ENCODE peak calls at places on chromosomes 16 and 17, in five cellular contexts. K is tibial artery, P is H1, F is IMR-90, U is osteoblast. H is an unnamed sample.
A peak's percentile ranks its signal among the peaks of the same experiment; 100 is the strongest.

GRCh38 chr16:51500306-51500705 is 349.2 kb upstream of the SALL1 start:
- DNase-seq in U (no peak), K (no peak), P (no peak), F (peak; percentile 43), H (no peak)

GRCh38 chr16:1908983-1909382 is 9.2 kb downstream of the HS3ST6 start:
- DNase-seq in K (no peak), F (no peak), U (peak; percentile 58), P (no peak), H (no peak)

GRCh38 chr16:50534958-50535357 is 13.2 kb upstream of the NKD1 start:
- DNase-seq in P (no peak), K (no peak), U (no peak), F (no peak), H (no peak)

GRCh38 chr17:17841620-17842025 is 4.8 kb upstream of the SREBF1 start:
- DNase-seq in U (peak; percentile 90), K (no peak), F (no peak), P (no peak), H (no peak)

GRCh38 chr17:42997390-42997983 is 732 bp upstream of the RPL27 start:
- DNase-seq in P (no peak), F (no peak), K (no peak), U (no peak), H (no peak)

GRCh38 chr16:11585460-11586374 is 1.0 kb downstream of the LITAF start:
- DNase-seq in K (peak; percentile 42), F (peak; percentile 33), U (peak; percentile 84), P (no peak), H (no peak)

GRCh38 chr17:7842950-7843535 is 9.0 kb downstream of the KDM6B start:
- DNase-seq in P (no peak), F (peak; percentile 94), U (peak; percentile 60), K (peak; percentile 87), H (peak; percentile 81)

GRCh38 chr16:46808997-46809396 is 22.0 kb downstream of the C16orf87 start:
- DNase-seq in P (no peak), U (no peak), K (no peak), F (no peak), H (no peak)

GRCh38 chr17:75891605-75892555 is 4.9 kb downstream of the TRIM65 start:
- DNase-seq in K (no peak), U (peak; percentile 71), F (no peak), P (no peak), H (no peak)

GRCh38 chr17:73506470-73507435 is 137.5 kb downstream of the SDK2 start:
- DNase-seq in U (peak; percentile 4), P (no peak), K (no peak), F (no peak), H (no peak)

GRCh38 chr16:31073073-31073822 is 792 bp downstream of the ZNF668 start:
- DNase-seq in U (peak; percentile 99), P (peak; percentile 68), K (peak; percentile 91), F (peak; percentile 88), H (peak; percentile 89)

GRCh38 chr17:72120878-72121163 is at the start of gene SOX9:
- DNase-seq in K (peak; percentile 80), P (peak; percentile 77), F (peak; percentile 96), U (peak; percentile 100), H (peak; percentile 93)

GRCh38 chr17:29358421-29358820 is 31.7 kb upstream of the TAOK1 start:
- DNase-seq in U (no peak), P (no peak), F (no peak), K (no peak), H (no peak)

GRCh38 chr17:81401727-81402529 is 6.7 kb downstream of the BAHCC1 start:
- DNase-seq in F (no peak), K (no peak), P (no peak), U (peak; percentile 96), H (no peak)

GRCh38 chr17:67912656-67913055 is 83.6 kb downstream of the C17orf58 start:
- DNase-seq in K (no peak), U (no peak), P (no peak), F (no peak), H (no peak)

GRCh38 chr17:3754458-3755334 is 31.0 kb downstream of the HASPIN start:
- DNase-seq in P (peak; percentile 100), U (peak; percentile 77), F (no peak), K (no peak), H (no peak)

GRCh38 chr16:20952144-20952797 is 51.7 kb downstream of the LYRM1 start:
- DNase-seq in U (no peak), K (no peak), F (no peak), P (no peak), H (no peak)

GRCh38 chr17:82870541-82870940 is 30.7 kb upstream of the ZNF750 start:
- DNase-seq in F (no peak), U (no peak), K (no peak), P (no peak), H (no peak)

GRCh38 chr17:45740553-45741330 is 43.4 kb upstream of the CRHR1 start:
- DNase-seq in P (peak; percentile 53), K (no peak), U (peak; percentile 88), F (peak; percentile 13), H (peak; percentile 12)

GRCh38 chr16:84982434-84982833 is 28.9 kb downstream of the ZDHHC7 start:
- DNase-seq in P (no peak), K (no peak), U (no peak), F (no peak), H (no peak)

GRCh38 chr17:42584880-42585279 is 7.4 kb upstream of the PSMC3IP start:
- DNase-seq in U (no peak), F (no peak), P (no peak), K (no peak), H (no peak)

DNA sequence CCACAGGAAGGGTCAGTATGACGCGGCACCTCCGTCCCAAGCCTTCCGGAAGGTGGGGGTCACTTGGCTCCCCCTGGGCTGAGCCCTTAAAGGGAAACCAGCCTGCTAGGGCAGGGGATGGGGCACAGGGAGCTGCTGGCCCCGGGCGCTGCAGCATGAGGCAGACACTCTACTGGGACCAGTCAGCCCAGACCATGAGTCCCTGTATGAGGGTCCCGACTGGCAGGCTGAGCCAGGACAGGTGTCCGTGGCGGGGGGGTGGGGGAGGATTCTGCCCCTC is 43.4 kb upstream of the ZC3H18 start:
- DNase-seq in F (no peak), U (peak; percentile 91), K (no peak), P (no peak), H (no peak)
- H3K27me3 ChIP-seq in F (no peaks in the 10 kb centered on the region), U (peaks cover 45% of the 10 kb centered on the region), K (no peaks in the 10 kb centered on the region), P (no peaks in the 10 kb centered on the region), H (no peaks in the 10 kb centered on the region)

GRCh38 chr17:40112718-40113109 is 9.1 kb upstream of the MSL1 start:
- DNase-seq in F (no peak), U (peak; percentile 18), P (no peak), K (peak; percentile 61), H (no peak)

GRCh38 chr17:40112191-40112590 is 9.6 kb upstream of the MSL1 start:
- DNase-seq in P (no peak), K (no peak), U (peak; percentile 6), F (no peak), H (no peak)

GRCh38 chr17:40113110-40113960 is 8.4 kb upstream of the MSL1 start:
- DNase-seq in F (peak; percentile 95), P (no peak), U (peak; percentile 98), K (peak; percentile 96), H (peak; percentile 92)

GRCh38 chr17:40115101-40115436 is 6.7 kb upstream of the MSL1 start:
- DNase-seq in K (no peak), P (no peak), U (no peak), F (no peak), H (no peak)

GRCh38 chr17:40113961-40114272 is 7.9 kb upstream of the MSL1 start:
- DNase-seq in K (no peak), U (no peak), P (no peak), F (peak; percentile 56), H (no peak)
- H3K4me3 ChIP-seq in K (peak overlapping the region; percentile 41), U (peak overlapping the region; percentile 65), P (no peak overlapping the region), F (no peak overlapping the region), H (peak overlapping the region; percentile 51)

DNA sequence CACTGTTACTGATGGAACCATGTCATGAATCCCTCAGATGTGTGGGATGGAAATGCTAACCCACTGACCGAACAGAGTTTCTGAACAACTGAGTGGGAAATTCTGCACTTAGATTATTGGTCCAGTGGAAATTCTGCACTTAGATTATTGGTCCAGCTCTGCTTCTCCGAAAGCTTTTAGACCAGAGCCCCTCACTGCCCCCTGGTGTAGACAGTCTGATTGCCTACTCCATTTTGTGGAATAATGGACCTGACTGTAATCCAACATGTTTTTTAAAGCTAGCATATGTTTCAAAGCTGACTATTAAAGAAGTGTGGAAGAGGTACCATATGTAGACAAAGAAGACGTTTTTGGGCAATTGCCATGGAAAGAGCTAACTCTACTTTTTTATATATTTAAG is 50.3 kb upstream of the TBX2 start:
- DNase-seq in K (no peak), P (no peak), F (no peak), U (no peak), H (no peak)
- TF ChIP-seq CTCF in K (peak; percentile 9), P (peak; percentile 46), F (peak; percentile 36), U (peak; percentile 40), H (peak; percentile 71)

GRCh38 chr17:37746617-37747016 is 1.8 kb upstream of the HNF1B start:
- DNase-seq in F (no peak), U (no peak), P (no peak), K (no peak), H (no peak)

GRCh38 chr17:37747222-37747621 is 2.4 kb upstream of the HNF1B start:
- DNase-seq in U (no peak), F (no peak), P (no peak), K (no peak), H (no peak)

GRCh38 chr17:37754363-37754762 is 9.5 kb upstream of the HNF1B start:
- DNase-seq in P (no peak), U (no peak), K (no peak), F (no peak), H (no peak)

GRCh38 chr17:37752482-37752881 is 7.6 kb upstream of the HNF1B start:
- DNase-seq in F (peak; percentile 77), P (no peak), K (no peak), U (peak; percentile 93), H (peak; percentile 67)

DNA sequence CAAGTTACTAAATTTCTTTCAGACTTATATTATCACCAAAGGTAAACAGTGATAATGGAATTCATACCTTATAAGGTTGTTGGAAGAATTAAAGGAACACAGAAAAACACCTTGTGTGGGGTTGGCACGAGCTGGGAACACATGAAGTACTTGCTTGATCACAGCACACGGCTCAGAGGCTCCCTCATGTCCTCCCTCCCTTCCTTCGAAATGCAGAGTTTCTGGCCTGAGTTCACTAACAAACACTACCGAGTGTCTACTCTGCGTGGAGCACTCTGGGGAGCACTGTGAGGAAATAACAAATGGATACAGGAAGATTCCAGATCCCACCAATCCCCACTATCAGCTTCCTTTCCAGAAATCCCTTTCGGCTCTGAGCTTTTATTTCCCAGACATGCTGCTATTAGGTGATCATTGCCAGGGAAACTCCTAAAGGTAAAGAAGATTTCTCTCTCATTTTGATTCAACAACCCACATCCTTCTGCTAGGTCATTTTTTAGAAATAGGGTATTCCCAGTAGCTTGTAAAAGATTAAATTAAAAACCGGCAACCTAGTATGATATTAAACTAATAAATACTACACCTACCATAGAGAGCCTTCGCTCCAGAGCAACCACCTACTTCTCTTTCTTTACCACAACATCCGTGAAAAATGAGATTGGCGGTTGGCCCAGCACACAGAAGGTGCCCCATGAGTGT is 6.1 kb upstream of the HNF1B start:
- DNase-seq in F (no peak), P (no peak), K (no peak), U (no peak), H (no peak)
- H3K27me3 ChIP-seq in F (peaks cover 28% of the 10 kb centered on the region), P (peaks cover 30% of the 10 kb centered on the region), K (no peaks in the 10 kb centered on the region), U (peaks cover 31% of the 10 kb centered on the region), H (peaks cover 20% of the 10 kb centered on the region)

DNA sequence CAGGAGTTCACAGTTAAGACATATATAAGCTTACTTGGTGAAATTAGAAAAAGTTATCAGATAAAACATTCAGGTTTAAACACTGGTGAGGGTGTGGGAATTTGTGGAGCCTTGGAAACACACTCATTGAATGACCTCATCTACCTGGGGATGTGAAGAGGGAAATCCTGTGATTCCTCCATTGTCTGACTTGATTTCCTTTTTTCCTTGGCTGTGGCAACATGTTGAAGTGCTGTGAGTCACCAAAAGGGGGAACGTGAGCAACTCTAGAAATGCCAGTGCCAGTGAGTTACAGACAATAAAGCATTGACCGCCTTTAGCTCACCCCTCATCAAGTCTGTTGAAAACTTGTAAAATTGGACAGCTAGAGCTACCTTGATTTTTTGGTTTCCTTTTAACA is 1.8 kb downstream of the HMOX2 start:
- DNase-seq in K (no peak), U (peak; percentile 93), F (peak; percentile 61), P (no peak), H (no peak)
- H3K4me3 ChIP-seq in K (no peak overlapping the region), U (no peak overlapping the region), F (no peak overlapping the region), P (no peak overlapping the region), H (no peak overlapping the region)